ENCODE peak calls at places on chromosomes 16 and 17, in ten cellular contexts. One of them, this sample, is unnamed.

GRCh38 chr17:46212634-46213435 is 19.6 kb upstream of the KANSL1 start:
- DNase-seq in dorsolateral prefrontal cortex: no peak
- DNase-seq in A549: peak
- DNase-seq in spleen: no peak
- DNase-seq in OCI-LY7: peak
- DNase-seq in neural progenitor cell: peak
- DNase-seq in body of pancreas: peak
- DNase-seq in PC-9: peak
- DNase-seq in cardiac muscle cell: peak
- DNase-seq in astrocyte of the spinal cord: peak
- DNase-seq in this sample: peak

GRCh38 chr17:8062807-8063483 is 24.1 kb downstream of the ALOX15B start:
- DNase-seq in dorsolateral prefrontal cortex: no peak
- DNase-seq in A549: no peak
- DNase-seq in spleen: no peak
- DNase-seq in OCI-LY7: no peak
- DNase-seq in neural progenitor cell: no peak
- DNase-seq in body of pancreas: no peak
- DNase-seq in PC-9: no peak
- DNase-seq in cardiac muscle cell: no peak
- DNase-seq in astrocyte of the spinal cord: no peak
- DNase-seq in this sample: peak

GRCh38 chr17:4480929-4481898 is 17.5 kb upstream of the SPNS2 start:
- DNase-seq in dorsolateral prefrontal cortex: no peak
- DNase-seq in A549: no peak
- DNase-seq in spleen: peak
- DNase-seq in OCI-LY7: peak
- DNase-seq in neural progenitor cell: no peak
- DNase-seq in body of pancreas: no peak
- DNase-seq in PC-9: no peak
- DNase-seq in cardiac muscle cell: no peak
- DNase-seq in astrocyte of the spinal cord: no peak
- DNase-seq in this sample: no peak

GRCh38 chr16:24851700-24852099 is 5.9 kb downstream of the SLC5A11 start:
- DNase-seq in dorsolateral prefrontal cortex: no peak
- DNase-seq in A549: peak
- DNase-seq in spleen: no peak
- DNase-seq in OCI-LY7: no peak
- DNase-seq in neural progenitor cell: no peak
- DNase-seq in body of pancreas: no peak
- DNase-seq in PC-9: no peak
- DNase-seq in cardiac muscle cell: peak
- DNase-seq in astrocyte of the spinal cord: peak
- DNase-seq in this sample: peak

GRCh38 chr17:69523252-69523861 is 108.9 kb downstream of the MAP2K6 start:
- DNase-seq in dorsolateral prefrontal cortex: no peak
- DNase-seq in A549: peak
- DNase-seq in spleen: no peak
- DNase-seq in OCI-LY7: peak
- DNase-seq in neural progenitor cell: peak
- DNase-seq in body of pancreas: peak
- DNase-seq in PC-9: peak
- DNase-seq in cardiac muscle cell: peak
- DNase-seq in astrocyte of the spinal cord: peak
- DNase-seq in this sample: peak

GRCh38 chr16:70250748-70251650 is 741 bp downstream of the EXOSC6 start:
- DNase-seq in dorsolateral prefrontal cortex: no peak
- DNase-seq in A549: peak
- DNase-seq in spleen: peak
- DNase-seq in OCI-LY7: no peak
- DNase-seq in neural progenitor cell: peak
- DNase-seq in body of pancreas: peak
- DNase-seq in PC-9: peak
- DNase-seq in cardiac muscle cell: peak
- DNase-seq in astrocyte of the spinal cord: peak
- DNase-seq in this sample: peak

GRCh38 chr17:1649116-1649843 is 386 bp downstream of the RILP start:
- DNase-seq in dorsolateral prefrontal cortex: peak
- DNase-seq in A549: peak
- DNase-seq in spleen: peak
- DNase-seq in OCI-LY7: peak
- DNase-seq in neural progenitor cell: peak
- DNase-seq in body of pancreas: peak
- DNase-seq in PC-9: peak
- DNase-seq in cardiac muscle cell: peak
- DNase-seq in astrocyte of the spinal cord: peak
- DNase-seq in this sample: peak

GRCh38 chr16:87127061-87127765 is 190.0 kb downstream of the C16orf95 start:
- DNase-seq in dorsolateral prefrontal cortex: no peak
- DNase-seq in A549: no peak
- DNase-seq in spleen: no peak
- DNase-seq in OCI-LY7: no peak
- DNase-seq in neural progenitor cell: no peak
- DNase-seq in body of pancreas: peak
- DNase-seq in PC-9: no peak
- DNase-seq in cardiac muscle cell: peak
- DNase-seq in astrocyte of the spinal cord: peak
- DNase-seq in this sample: peak

GRCh38 chr16:30582611-30583340 is 2.7 kb downstream of the ZNF785 start:
- DNase-seq in dorsolateral prefrontal cortex: no peak
- DNase-seq in A549: no peak
- DNase-seq in spleen: no peak
- DNase-seq in OCI-LY7: no peak
- DNase-seq in neural progenitor cell: no peak
- DNase-seq in body of pancreas: no peak
- DNase-seq in PC-9: no peak
- DNase-seq in cardiac muscle cell: no peak
- DNase-seq in astrocyte of the spinal cord: no peak
- DNase-seq in this sample: no peak

GRCh38 chr16:30585022-30585399 is 486 bp downstream of the ZNF785 start:
- DNase-seq in dorsolateral prefrontal cortex: no peak
- DNase-seq in A549: no peak
- DNase-seq in spleen: no peak
- DNase-seq in OCI-LY7: no peak
- DNase-seq in neural progenitor cell: peak
- DNase-seq in body of pancreas: no peak
- DNase-seq in PC-9: no peak
- DNase-seq in cardiac muscle cell: no peak
- DNase-seq in astrocyte of the spinal cord: no peak
- DNase-seq in this sample: no peak

GRCh38 chr16:30581462-30581861 is 4.0 kb downstream of the ZNF785 start:
- DNase-seq in dorsolateral prefrontal cortex: no peak
- DNase-seq in A549: no peak
- DNase-seq in spleen: no peak
- DNase-seq in OCI-LY7: no peak
- DNase-seq in neural progenitor cell: no peak
- DNase-seq in body of pancreas: no peak
- DNase-seq in PC-9: no peak
- DNase-seq in cardiac muscle cell: no peak
- DNase-seq in astrocyte of the spinal cord: no peak
- DNase-seq in this sample: no peak

GRCh38 chr16:30588651-30589050 is 3.2 kb upstream of the ZNF785 start:
- DNase-seq in dorsolateral prefrontal cortex: no peak
- DNase-seq in A549: no peak
- DNase-seq in spleen: no peak
- DNase-seq in OCI-LY7: no peak
- DNase-seq in neural progenitor cell: no peak
- DNase-seq in body of pancreas: no peak
- DNase-seq in PC-9: no peak
- DNase-seq in cardiac muscle cell: no peak
- DNase-seq in astrocyte of the spinal cord: no peak
- DNase-seq in this sample: no peak

DNA sequence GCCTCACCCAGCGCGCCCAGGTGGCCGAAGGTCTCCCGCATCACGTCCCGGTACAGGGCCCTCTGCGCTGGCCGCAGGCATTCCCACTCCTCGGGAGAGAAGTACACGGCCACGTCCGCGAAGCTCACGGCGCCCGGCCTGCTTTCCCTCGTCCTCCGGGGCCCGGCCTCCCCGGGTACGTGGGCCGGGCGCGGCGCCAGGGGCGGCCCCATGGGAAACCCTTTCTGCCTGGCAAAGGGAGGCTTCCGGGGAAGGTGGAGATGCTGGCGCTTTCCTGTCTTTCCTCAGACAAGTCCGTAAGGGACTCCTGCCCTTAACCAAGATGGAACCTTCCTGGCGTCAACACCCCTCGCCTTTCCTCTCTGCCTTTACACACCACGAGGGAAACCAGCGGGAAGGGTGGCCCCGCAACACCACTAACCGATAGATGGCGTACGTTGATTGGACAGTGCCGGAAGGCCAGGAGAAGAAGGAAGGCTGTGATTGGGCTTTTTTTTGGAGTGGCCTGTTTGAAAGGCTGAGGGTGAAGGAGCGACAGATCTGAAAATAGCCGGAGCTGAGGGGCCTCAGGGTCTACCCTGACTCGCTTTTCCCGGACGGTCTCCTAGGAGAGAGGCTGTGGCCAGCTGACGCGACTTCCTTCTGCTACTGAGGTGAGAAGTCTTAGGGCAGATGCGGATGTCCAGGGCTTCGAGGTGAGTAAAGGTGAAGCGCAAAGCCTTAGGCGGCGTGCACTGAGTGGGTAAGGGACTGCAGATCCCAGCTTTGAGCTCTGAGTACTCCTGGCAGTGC is at the start of gene ZNF785:
- DNase-seq in dorsolateral prefrontal cortex: peak
- DNase-seq in A549: peak
- DNase-seq in spleen: peak
- DNase-seq in OCI-LY7: peak
- DNase-seq in neural progenitor cell: peak
- DNase-seq in body of pancreas: peak
- DNase-seq in PC-9: peak
- DNase-seq in cardiac muscle cell: peak
- DNase-seq in astrocyte of the spinal cord: peak
- DNase-seq in this sample: peak
- TF ChIP-seq CTCF in dorsolateral prefrontal cortex: peak
- TF ChIP-seq CTCF in A549: no peak
- TF ChIP-seq CTCF in spleen: no peak
- TF ChIP-seq CTCF in OCI-LY7: peak
- TF ChIP-seq CTCF in neural progenitor cell: peak
- TF ChIP-seq CTCF in body of pancreas: no peak
- TF ChIP-seq CTCF in PC-9: peak
- TF ChIP-seq CTCF in cardiac muscle cell: peak
- TF ChIP-seq CTCF in astrocyte of the spinal cord: no peak
- TF ChIP-seq CTCF in this sample: no peak

GRCh38 chr17:35342207-35342744 is 31.1 kb downstream of the SLFN11 start:
- DNase-seq in dorsolateral prefrontal cortex: no peak
- DNase-seq in A549: no peak
- DNase-seq in spleen: no peak
- DNase-seq in OCI-LY7: no peak
- DNase-seq in neural progenitor cell: no peak
- DNase-seq in body of pancreas: no peak
- DNase-seq in PC-9: no peak
- DNase-seq in cardiac muscle cell: no peak
- DNase-seq in astrocyte of the spinal cord: no peak
- DNase-seq in this sample: no peak

GRCh38 chr17:35341465-35341992 is 31.9 kb downstream of the SLFN11 start:
- DNase-seq in dorsolateral prefrontal cortex: no peak
- DNase-seq in A549: no peak
- DNase-seq in spleen: no peak
- DNase-seq in OCI-LY7: peak
- DNase-seq in neural progenitor cell: no peak
- DNase-seq in body of pancreas: no peak
- DNase-seq in PC-9: no peak
- DNase-seq in cardiac muscle cell: no peak
- DNase-seq in astrocyte of the spinal cord: no peak
- DNase-seq in this sample: no peak

GRCh38 chr17:35344262-35344661 is 29.2 kb downstream of the SLFN11 start:
- DNase-seq in dorsolateral prefrontal cortex: no peak
- DNase-seq in A549: no peak
- DNase-seq in spleen: no peak
- DNase-seq in OCI-LY7: no peak
- DNase-seq in neural progenitor cell: no peak
- DNase-seq in body of pancreas: no peak
- DNase-seq in PC-9: no peak
- DNase-seq in cardiac muscle cell: no peak
- DNase-seq in astrocyte of the spinal cord: no peak
- DNase-seq in this sample: no peak

GRCh38 chr17:35345926-35346771 is 27.3 kb downstream of the SLFN11 start:
- DNase-seq in dorsolateral prefrontal cortex: no peak
- DNase-seq in A549: no peak
- DNase-seq in spleen: peak
- DNase-seq in OCI-LY7: no peak
- DNase-seq in neural progenitor cell: peak
- DNase-seq in body of pancreas: peak
- DNase-seq in PC-9: no peak
- DNase-seq in cardiac muscle cell: peak
- DNase-seq in astrocyte of the spinal cord: peak
- DNase-seq in this sample: peak

GRCh38 chr17:35345445-35345925 is 27.9 kb downstream of the SLFN11 start:
- DNase-seq in dorsolateral prefrontal cortex: no peak
- DNase-seq in A549: no peak
- DNase-seq in spleen: no peak
- DNase-seq in OCI-LY7: no peak
- DNase-seq in neural progenitor cell: peak
- DNase-seq in body of pancreas: no peak
- DNase-seq in PC-9: no peak
- DNase-seq in cardiac muscle cell: peak
- DNase-seq in astrocyte of the spinal cord: no peak
- DNase-seq in this sample: no peak
- H3K4me3 ChIP-seq in dorsolateral prefrontal cortex: peak
- H3K4me3 ChIP-seq in A549: no peak
- H3K4me3 ChIP-seq in spleen: peak
- H3K4me3 ChIP-seq in OCI-LY7: no peak
- H3K4me3 ChIP-seq in neural progenitor cell: peak
- H3K4me3 ChIP-seq in body of pancreas: no peak
- H3K4me3 ChIP-seq in PC-9: no peak
- H3K4me3 ChIP-seq in cardiac muscle cell: no peak
- H3K4me3 ChIP-seq in astrocyte of the spinal cord: peak
- H3K4me3 ChIP-seq in this sample: peak

DNA sequence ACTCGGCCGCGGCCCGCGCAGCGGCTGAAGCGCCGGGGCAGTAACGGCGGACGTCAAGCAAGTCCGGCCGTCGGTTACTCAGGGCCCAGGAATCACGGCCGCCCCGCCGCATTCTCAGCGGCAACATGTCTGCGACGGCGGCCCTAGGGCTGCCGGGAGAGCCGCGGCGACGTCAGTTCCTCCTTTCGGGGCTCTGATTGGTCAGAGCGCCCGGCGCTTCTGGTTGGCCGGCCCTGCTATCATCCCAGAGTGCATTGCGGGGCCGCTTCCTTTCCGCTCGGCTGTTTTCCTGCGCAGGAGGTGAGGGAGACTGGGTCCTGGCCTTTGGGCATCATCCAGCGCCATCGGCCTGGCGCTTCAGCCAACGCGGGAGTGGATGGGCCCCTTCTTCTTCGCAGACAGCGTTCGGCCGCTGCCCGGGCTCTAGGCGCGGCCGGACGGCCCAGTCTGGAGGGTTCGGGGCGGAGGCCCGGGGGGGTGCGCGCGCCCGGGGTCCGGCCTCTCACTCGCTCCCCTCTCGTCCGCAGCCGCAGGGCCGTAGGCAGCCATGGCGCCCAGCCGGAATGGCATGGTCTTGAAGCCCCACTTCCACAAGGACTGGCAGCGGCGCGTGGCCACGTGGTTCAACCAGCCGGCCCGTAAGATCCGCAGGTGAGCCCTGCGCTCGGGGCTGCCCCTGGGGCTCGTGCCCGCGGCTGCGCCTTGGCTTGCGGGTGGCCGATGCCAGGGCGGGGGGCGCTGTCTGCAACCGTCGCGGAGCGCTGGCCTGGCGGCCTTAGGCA is at the start of gene RPL13:
- DNase-seq in dorsolateral prefrontal cortex: peak
- DNase-seq in A549: peak
- DNase-seq in spleen: peak
- DNase-seq in OCI-LY7: peak
- DNase-seq in neural progenitor cell: peak
- DNase-seq in body of pancreas: peak
- DNase-seq in PC-9: peak
- DNase-seq in cardiac muscle cell: peak
- DNase-seq in astrocyte of the spinal cord: peak
- DNase-seq in this sample: peak
- TF ChIP-seq CTCF in dorsolateral prefrontal cortex: peak
- TF ChIP-seq CTCF in A549: no peak
- TF ChIP-seq CTCF in spleen: no peak
- TF ChIP-seq CTCF in OCI-LY7: peak
- TF ChIP-seq CTCF in neural progenitor cell: no peak
- TF ChIP-seq CTCF in body of pancreas: peak
- TF ChIP-seq CTCF in PC-9: no peak
- TF ChIP-seq CTCF in cardiac muscle cell: no peak
- TF ChIP-seq CTCF in astrocyte of the spinal cord: no peak
- TF ChIP-seq CTCF in this sample: no peak

DNA sequence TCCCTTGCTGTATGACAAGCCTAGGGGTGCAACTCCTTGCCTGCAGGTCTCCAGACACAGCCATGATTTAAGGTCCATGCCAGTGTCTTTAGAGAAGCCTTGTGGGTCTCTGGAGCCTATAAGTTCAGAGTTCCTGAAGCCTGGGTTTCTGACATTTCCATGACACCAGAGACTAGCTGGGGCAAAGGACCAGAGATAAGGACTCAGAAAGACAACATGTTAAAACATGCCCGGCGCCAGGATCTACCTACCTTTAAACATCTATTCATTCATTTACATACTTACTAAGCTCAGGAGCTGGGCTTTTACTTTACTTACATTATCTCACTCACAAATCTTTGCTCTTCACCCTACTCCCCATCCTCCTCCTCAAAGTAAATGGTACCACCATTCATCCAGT is 1.5 kb downstream of the MRPL27 start:
- DNase-seq in dorsolateral prefrontal cortex: no peak
- DNase-seq in A549: no peak
- DNase-seq in spleen: no peak
- DNase-seq in OCI-LY7: no peak
- DNase-seq in neural progenitor cell: no peak
- DNase-seq in body of pancreas: no peak
- DNase-seq in PC-9: no peak
- DNase-seq in cardiac muscle cell: no peak
- DNase-seq in astrocyte of the spinal cord: no peak
- DNase-seq in this sample: no peak
- H3K4me3 ChIP-seq in dorsolateral prefrontal cortex: no peak
- H3K4me3 ChIP-seq in A549: no peak
- H3K4me3 ChIP-seq in spleen: peak
- H3K4me3 ChIP-seq in OCI-LY7: peak
- H3K4me3 ChIP-seq in neural progenitor cell: no peak
- H3K4me3 ChIP-seq in body of pancreas: no peak
- H3K4me3 ChIP-seq in PC-9: peak
- H3K4me3 ChIP-seq in cardiac muscle cell: no peak
- H3K4me3 ChIP-seq in astrocyte of the spinal cord: no peak
- H3K4me3 ChIP-seq in this sample: peak

This sample was measured in fibroblast of the aortic adventitia.